ENCODE peak calls at places on chromosomes 16 and 17, in nine cellular contexts. G, T, R, Q, Y, O, S, H and Z are unnamed samples.

GRCh38 chr17:74822329-74823175 is 37.1 kb downstream of the GRIN2C start:
- DNase-seq in T (no peak), R (no peak), G (no peak), Q (no peak), S (no peak), H (peak), Y (no peak), O (no peak), Z (no peak)

GRCh38 chr17:73625975-73626706 is 18.1 kb downstream of the SDK2 start:
- DNase-seq in Y (no peak), S (no peak), O (no peak), Q (peak), G (no peak), R (no peak), H (no peak), T (no peak), Z (no peak)

GRCh38 chr17:48626470-48627241 is 498 bp upstream of the HOXB9 start:
- DNase-seq in T (peak), G (no peak), Q (no peak), Y (no peak), O (no peak), S (peak), H (no peak), R (no peak), Z (no peak)

GRCh38 chr17:1997146-1997586 is 28.0 kb downstream of the RTN4RL1 start:
- DNase-seq in R (no peak), T (no peak), H (no peak), Y (no peak), G (no peak), S (peak), Q (no peak), O (no peak), Z (no peak)

GRCh38 chr17:18146980-18147379 is 36.6 kb upstream of the ALKBH5 start:
- DNase-seq in R (no peak), O (no peak), T (no peak), Y (no peak), H (no peak), Q (no peak), G (no peak), S (no peak), Z (no peak)

GRCh38 chr17:43858201-43858600 is 11.2 kb downstream of the CD300LG start:
- DNase-seq in S (no peak), Y (no peak), G (no peak), H (no peak), O (no peak), R (no peak), T (no peak), Q (no peak), Z (no peak)

GRCh38 chr17:16282522-16282921 is 65.5 kb downstream of the PIGL start:
- DNase-seq in G (no peak), S (no peak), R (no peak), H (no peak), Y (no peak), Q (no peak), O (peak), T (peak), Z (no peak)

GRCh38 chr16:48441863-48442279 is 56.7 kb upstream of the SIAH1 start:
- DNase-seq in O (no peak), H (no peak), R (no peak), T (no peak), Q (no peak), G (no peak), S (no peak), Y (no peak), Z (no peak)

GRCh38 chr16:23509763-23510153 is 536 bp downstream of the GGA2 start:
- DNase-seq in Q (no peak), G (no peak), S (peak), R (no peak), O (peak), Y (no peak), T (peak), H (no peak), Z (peak)

GRCh38 chr17:2033128-2033527 is 3.2 kb downstream of the DPH1 start:
- DNase-seq in T (no peak), R (no peak), O (no peak), S (no peak), Y (no peak), H (no peak), Q (no peak), G (no peak), Z (no peak)

GRCh38 chr16:81703177-81704155 is 75.6 kb upstream of the PLCG2 start:
- DNase-seq in S (no peak), O (peak), G (no peak), Y (no peak), Q (no peak), T (peak), R (no peak), H (no peak), Z (no peak)

GRCh38 chr17:80789356-80789902 is 202.2 kb upstream of the CHMP6 start:
- DNase-seq in S (peak), O (peak), T (peak), Q (no peak), G (peak), H (peak), R (no peak), Y (no peak), Z (no peak)

GRCh38 chr16:4892356-4893102 is 44.4 kb downstream of the PPL start:
- DNase-seq in R (no peak), G (no peak), S (no peak), O (peak), Y (no peak), H (no peak), T (peak), Q (no peak), Z (no peak)

GRCh38 chr17:58084317-58084981 is 1.2 kb downstream of the DYNLL2 start:
- DNase-seq in H (no peak), G (no peak), Y (no peak), O (peak), Q (peak), T (peak), S (peak), R (no peak), Z (peak)

GRCh38 chr17:79001190-79002020 is 8.2 kb downstream of the CANT1 start:
- DNase-seq in O (no peak), Q (no peak), G (no peak), Y (peak), S (no peak), R (no peak), H (no peak), T (no peak), Z (no peak)

GRCh38 chr16:73213761-73214480 is 166.0 kb upstream of the ZFHX3 start:
- DNase-seq in S (no peak), G (no peak), Y (no peak), Q (no peak), R (no peak), H (no peak), O (no peak), T (no peak), Z (no peak)

GRCh38 chr17:2889256-2889655 is 93.0 kb downstream of the RAP1GAP2 start:
- DNase-seq in G (no peak), Y (no peak), O (no peak), R (no peak), Q (no peak), T (no peak), H (no peak), S (no peak), Z (no peak)

GRCh38 chr16:29315916-29316517 is 90.5 kb downstream of the NPIPB11 start:
- DNase-seq in G (no peak), T (no peak), Y (no peak), R (peak), H (no peak), O (no peak), S (peak), Q (no peak), Z (no peak)

GRCh38 chr17:77767148-77767547 is 191.4 kb upstream of the TNRC6C start:
- DNase-seq in T (no peak), O (no peak), R (no peak), Y (no peak), Q (no peak), S (no peak), G (no peak), H (no peak), Z (no peak)

GRCh38 chr17:66627985-66628384 is 206.9 kb upstream of the CACNG5 start:
- DNase-seq in O (peak), R (no peak), Q (no peak), Y (no peak), G (no peak), H (no peak), S (no peak), T (no peak), Z (no peak)